ENCODE peak calls at places on chromosome 17, in eight cellular contexts. H is Peyer's patch, L is Caco-2, T is IMR-90, C is esophagus squamous epithelium, J is A549, S is BE2C, Z is mammary epithelial cell. X is an unnamed sample. For H3K9me3 and H3K4me1, the result is how much of the 10 kb centered on the place peaks cover.

GRCh38 chr17:7881655-7882054 is 6.9 kb upstream of the CHD3 start:
- DNase-seq in H (no peak), L (no peak), T (no peak), C (no peak), J (no peak), S (peak), Z (no peak), X (no peak)

GRCh38 chr17:7702776-7703175 is 2.2 kb upstream of the EFNB3 start:
- DNase-seq in H (no peak), L (no peak), T (no peak), C (no peak), J (no peak), S (no peak), Z (no peak), X (no peak)

GRCh38 chr17:2816688-2817087 is 20.4 kb downstream of the RAP1GAP2 start:
- DNase-seq in H (no peak), L (no peak), T (no peak), C (no peak), J (no peak), S (no peak), Z (no peak), X (no peak)

GRCh38 chr17:42673885-42674754 is 2.7 kb downstream of the PLEKHH3 start:
- DNase-seq in H (no peak), L (peak), T (peak), C (no peak), J (peak), S (peak), Z (peak), X (no peak)

GRCh38 chr17:60160829-60161501 is 11.2 kb downstream of the CA4 start:
- DNase-seq in H (no peak), L (no peak), T (no peak), C (no peak), J (no peak), S (no peak), Z (no peak), X (no peak)

GRCh38 chr17:36947922-36948716 is 635 bp upstream of the AATF start:
- DNase-seq in H (no peak), L (no peak), T (no peak), C (no peak), J (peak), S (no peak), Z (no peak), X (no peak)

GRCh38 chr17:76940738-76941350 is 72.6 kb downstream of the MGAT5B start:
- DNase-seq in H (no peak), L (peak), T (no peak), C (no peak), J (peak), S (peak), Z (no peak), X (no peak)

GRCh38 chr17:34311291-34311690 is 7.9 kb upstream of the CCL8 start:
- DNase-seq in H (no peak), L (no peak), T (no peak), C (no peak), J (no peak), S (no peak), Z (no peak), X (no peak)

GRCh38 chr17:2062571-2063183 is 7.8 kb downstream of the HIC1 start:
- DNase-seq in H (no peak), L (no peak), T (peak), C (no peak), J (no peak), S (no peak), Z (no peak), X (no peak)

GRCh38 chr17:8785547-8786412 is 13.4 kb downstream of the MFSD6L start:
- DNase-seq in H (peak), L (peak), T (peak), C (no peak), J (peak), S (peak), Z (peak), X (peak)

GRCh38 chr17:74383140-74383539 is 15.8 kb downstream of the GPR142 start:
- DNase-seq in H (no peak), L (no peak), T (no peak), C (no peak), J (no peak), S (no peak), Z (no peak), X (no peak)

GRCh38 chr17:76997981-76998531 is 129.9 kb downstream of the MGAT5B start:
- DNase-seq in H (no peak), L (no peak), T (no peak), C (no peak), J (no peak), S (no peak), Z (no peak), X (peak)

GRCh38 chr17:42720996-42721583 is 23.8 kb downstream of the EZH1 start:
- DNase-seq in H (no peak), L (peak), T (peak), C (no peak), J (peak), S (peak), Z (peak), X (no peak)

GRCh38 chr17:1228752-1229353 is 41.4 kb upstream of the BHLHA9 start:
- DNase-seq in H (peak), L (peak), T (no peak), C (no peak), J (no peak), S (no peak), Z (no peak), X (no peak)

GRCh38 chr17:46974086-46974485 is 5.0 kb downstream of the RPRML start:
- DNase-seq in H (no peak), L (no peak), T (no peak), C (no peak), J (no peak), S (no peak), Z (no peak), X (no peak)

GRCh38 chr17:28723159-28723835 is 2.7 kb downstream of the TLCD1 start:
- DNase-seq in H (no peak), L (no peak), T (no peak), C (no peak), J (no peak), S (no peak), Z (no peak), X (no peak)

GRCh38 chr17:50051082-50051576 is 4.8 kb upstream of the ITGA3 start:
- DNase-seq in H (no peak), L (peak), T (peak), C (no peak), J (peak), S (no peak), Z (peak), X (no peak)

GRCh38 chr17:7839199-7839889 is 5.3 kb downstream of the KDM6B start:
- DNase-seq in H (peak), L (peak), T (no peak), C (no peak), J (no peak), S (no peak), Z (no peak), X (no peak)

GRCh38 chr17:6084226-6085161 is 14.3 kb downstream of the WSCD1 start:
- DNase-seq in H (no peak), L (no peak), T (no peak), C (no peak), J (no peak), S (no peak), Z (no peak), X (no peak)

GRCh38 chr17:36742267-36743000 is 141.1 kb downstream of the MRM1 start:
- DNase-seq in H (no peak), L (no peak), T (no peak), C (no peak), J (no peak), S (peak), Z (no peak), X (no peak)

GRCh38 chr17:48054238-48055185 is 6.4 kb downstream of the NFE2L1 start:
- DNase-seq in H (no peak), L (peak), T (peak), C (no peak), J (no peak), S (peak), Z (peak), X (no peak)

GRCh38 chr17:41519501-41520224 is 973 bp upstream of the KRT15 start:
- DNase-seq in H (peak), L (no peak), T (no peak), C (no peak), J (no peak), S (peak), Z (peak), X (no peak)

GRCh38 chr17:48605409-48605864 is 651 bp upstream of the HOXB6 start:
- DNase-seq in H (peak), L (no peak), T (no peak), C (no peak), J (no peak), S (no peak), Z (no peak), X (no peak)

DNA sequence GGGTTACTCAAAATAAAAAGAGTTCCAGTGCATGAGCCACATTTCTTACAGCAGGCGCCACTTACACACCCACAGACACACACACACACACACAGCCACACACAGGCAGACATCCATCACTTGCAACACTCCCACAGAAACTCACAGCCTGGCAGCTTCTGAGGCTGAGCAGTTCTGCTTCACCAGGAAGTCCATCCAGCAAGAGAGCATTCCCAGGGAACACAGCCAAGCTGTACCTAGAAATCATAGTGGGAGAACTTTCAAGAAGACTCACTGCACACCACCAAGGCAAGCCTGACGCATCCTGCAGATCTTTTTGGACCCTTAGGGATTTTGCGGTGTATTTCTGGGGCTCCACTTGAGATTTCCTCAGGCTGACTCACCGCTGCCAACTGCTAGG is 140.9 kb upstream of the WSB1 start:
- DNase-seq in H (no peak), L (no peak), T (peak), C (no peak), J (no peak), S (no peak), Z (no peak), X (no peak)
- H3K9me3 ChIP-seq in H (under half), L (under half), T (under half), C (under half), J (under half), S (under half), Z (under half), X (under half)

GRCh38 chr17:44541884-44542581 is 15.3 kb upstream of the FZD2 start:
- DNase-seq in H (no peak), L (peak), T (no peak), C (no peak), J (no peak), S (no peak), Z (no peak), X (no peak)
- H3K4me1 ChIP-seq in H (under half), L (half or more), T (under half), C (under half), J (half or more), S (under half), Z (under half), X (under half)

GRCh38 chr17:45269912-45270311 is 8.0 kb upstream of the SPATA32 start:
- DNase-seq in H (no peak), L (no peak), T (no peak), C (no peak), J (no peak), S (no peak), Z (no peak), X (no peak)
- H3K9me3 ChIP-seq in H (under half), L (under half), T (under half), C (under half), J (under half), S (under half), Z (under half), X (under half)

DNA sequence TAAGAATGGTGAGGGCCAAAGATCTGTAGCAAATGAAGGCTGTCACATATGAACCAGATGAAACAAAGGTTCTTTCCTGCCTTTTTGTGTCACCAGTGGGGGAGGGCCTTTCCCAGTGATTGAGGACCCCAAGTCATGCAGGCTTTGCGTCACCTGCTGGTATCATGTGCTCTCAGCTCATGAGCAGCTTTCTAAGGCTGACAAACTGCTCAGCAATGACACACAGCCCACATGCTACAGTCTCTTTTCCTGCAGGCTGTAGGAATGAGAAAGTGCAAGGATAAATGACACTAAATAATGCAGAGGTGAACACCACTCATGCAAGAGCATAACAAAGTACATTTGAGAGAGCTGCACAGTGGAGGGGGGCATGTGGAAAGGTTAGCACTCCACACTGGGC is 34.8 kb downstream of the TOM1L2 start:
- DNase-seq in H (no peak), L (no peak), T (peak), C (no peak), J (no peak), S (no peak), Z (no peak), X (no peak)
- H3K4me1 ChIP-seq in H (half or more), L (half or more), T (under half), C (half or more), J (half or more), S (under half), Z (half or more), X (under half)

GRCh38 chr17:32161029-32161428 is 18.7 kb downstream of the RHOT1 start:
- DNase-seq in H (no peak), L (no peak), T (no peak), C (no peak), J (no peak), S (no peak), Z (no peak), X (no peak)

GRCh38 chr17:32159586-32160438 is 17.5 kb downstream of the RHOT1 start:
- DNase-seq in H (no peak), L (no peak), T (no peak), C (no peak), J (no peak), S (no peak), Z (no peak), X (no peak)

GRCh38 chr17:32160526-32160925 is 18.2 kb downstream of the RHOT1 start:
- DNase-seq in H (no peak), L (no peak), T (no peak), C (no peak), J (no peak), S (no peak), Z (no peak), X (no peak)

GRCh38 chr17:32158870-32159585 is 16.7 kb downstream of the RHOT1 start:
- DNase-seq in H (no peak), L (no peak), T (no peak), C (no peak), J (no peak), S (no peak), Z (no peak), X (no peak)

DNA sequence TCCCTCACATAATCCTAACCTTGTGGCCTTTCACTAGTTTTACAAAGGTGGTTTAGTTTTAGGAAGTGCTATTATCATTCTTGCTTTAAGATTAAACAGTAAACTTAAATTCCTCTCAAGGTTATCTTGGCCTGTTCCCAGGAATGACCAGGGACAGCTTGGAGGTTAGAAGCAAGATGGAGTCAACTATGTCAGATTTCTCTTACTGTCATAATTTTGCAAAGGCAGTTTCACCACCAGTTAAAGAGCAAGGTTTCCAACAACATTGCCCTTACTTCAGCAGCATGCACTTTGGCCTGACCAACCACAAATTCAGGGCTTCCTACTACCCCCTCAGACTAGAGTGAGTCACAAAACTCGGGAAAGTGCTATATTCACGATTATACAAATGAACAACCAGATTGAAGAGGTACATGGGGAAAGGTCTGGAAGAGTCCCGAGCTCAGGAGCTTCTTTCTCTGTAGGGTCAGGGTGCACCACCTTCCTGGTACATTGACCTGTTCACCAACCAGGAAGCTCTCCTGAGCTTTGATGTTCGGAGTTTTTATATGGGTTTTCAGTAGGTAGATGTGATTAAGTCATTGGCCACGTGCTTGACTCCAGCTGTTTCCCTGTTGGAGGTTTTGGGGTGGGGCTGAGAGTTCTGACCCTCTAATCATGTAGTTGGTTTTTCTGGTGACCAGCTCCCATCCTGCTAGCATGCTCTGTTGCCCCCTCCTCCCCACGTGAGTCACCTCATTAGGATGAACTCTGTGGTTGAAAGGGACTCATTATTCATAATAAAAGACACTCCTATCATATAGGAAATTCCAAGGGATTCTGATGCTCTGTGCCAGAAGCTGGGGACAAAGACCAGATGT is 19.4 kb downstream of the RHOT1 start:
- DNase-seq in H (peak), L (no peak), T (peak), C (no peak), J (no peak), S (no peak), Z (peak), X (no peak)
- H3K9me3 ChIP-seq in H (under half), L (under half), T (under half), C (under half), J (under half), S (under half), Z (under half), X (under half)

GRCh38 chr17:75876938-75877751 is 1.2 kb downstream of the TRIM47 start:
- DNase-seq in H (peak), L (no peak), T (peak), C (no peak), J (peak), S (peak), Z (peak), X (no peak)
- H3K4me1 ChIP-seq in H (under half), L (under half), T (under half), C (half or more), J (under half), S (under half), Z (under half), X (half or more)

GRCh38 chr17:11269210-11269609 is 28.2 kb downstream of the SHISA6 start:
- DNase-seq in H (no peak), L (no peak), T (no peak), C (no peak), J (no peak), S (no peak), Z (no peak), X (no peak)
- H3K9me3 ChIP-seq in H (under half), L (under half), T (under half), C (under half), J (under half), S (under half), Z (under half), X (under half)